ENCODE peak calls at places on chromosomes 13 and 19, in four cellular contexts. One of them, this sample, is unnamed.

GRCh38 chr19:4523306-4524110 is 5.2 kb upstream of the PLIN4 start:
- DNase-seq in tibial nerve: no peak
- DNase-seq in GM12878: no peak
- DNase-seq in body of pancreas: peak
- DNase-seq in this sample: peak

GRCh38 chr19:34808566-34808965 is 35.6 kb upstream of the ZNF599 start:
- DNase-seq in body of pancreas: no peak
- DNase-seq in GM12878: no peak
- DNase-seq in tibial nerve: no peak
- DNase-seq in this sample: no peak

GRCh38 chr19:15979293-15979692 is 30.5 kb downstream of the OR10H4 start:
- DNase-seq in tibial nerve: no peak
- DNase-seq in GM12878: no peak
- DNase-seq in body of pancreas: no peak
- DNase-seq in this sample: no peak

GRCh38 chr19:3123956-3124355 is 11.9 kb upstream of the GNA15 start:
- DNase-seq in tibial nerve: no peak
- DNase-seq in GM12878: no peak
- DNase-seq in body of pancreas: no peak
- DNase-seq in this sample: peak

GRCh38 chr19:17737690-17738153 is 13.6 kb upstream of the FCHO1 start:
- DNase-seq in GM12878: no peak
- DNase-seq in body of pancreas: no peak
- DNase-seq in tibial nerve: no peak
- DNase-seq in this sample: no peak

GRCh38 chr13:24923305-24923640 is 159.3 kb downstream of the RNF17 start:
- DNase-seq in tibial nerve: no peak
- DNase-seq in body of pancreas: peak
- DNase-seq in GM12878: peak
- DNase-seq in this sample: no peak

GRCh38 chr13:37934339-37935191 is 65.0 kb upstream of the TRPC4 start:
- DNase-seq in tibial nerve: no peak
- DNase-seq in GM12878: no peak
- DNase-seq in body of pancreas: no peak
- DNase-seq in this sample: no peak

GRCh38 chr13:57212989-57213388 is 46.0 kb downstream of the PRR20E start:
- DNase-seq in GM12878: no peak
- DNase-seq in body of pancreas: no peak
- DNase-seq in tibial nerve: no peak
- DNase-seq in this sample: no peak

GRCh38 chr19:18596752-18597157 is 8.2 kb downstream of the REX1BD start:
- DNase-seq in GM12878: no peak
- DNase-seq in tibial nerve: no peak
- DNase-seq in body of pancreas: peak
- DNase-seq in this sample: no peak

GRCh38 chr13:45807520-45808099 is 43.9 kb downstream of the SIAH3 start:
- DNase-seq in tibial nerve: no peak
- DNase-seq in body of pancreas: peak
- DNase-seq in GM12878: peak
- DNase-seq in this sample: no peak

GRCh38 chr13:27270594-27271520 is at the start of gene RASL11A:
- DNase-seq in body of pancreas: peak
- DNase-seq in GM12878: no peak
- DNase-seq in tibial nerve: peak
- DNase-seq in this sample: peak

GRCh38 chr19:46689358-46689757 is 27.6 kb downstream of the PRKD2 start:
- DNase-seq in tibial nerve: no peak
- DNase-seq in GM12878: no peak
- DNase-seq in body of pancreas: no peak
- DNase-seq in this sample: no peak

GRCh38 chr19:29660835-29661234 is 4.4 kb upstream of the PLEKHF1 start:
- DNase-seq in body of pancreas: no peak
- DNase-seq in tibial nerve: no peak
- DNase-seq in GM12878: no peak
- DNase-seq in this sample: no peak

GRCh38 chr13:60226507-60226906 is 62.8 kb upstream of the DIAPH3 start:
- DNase-seq in GM12878: no peak
- DNase-seq in body of pancreas: peak
- DNase-seq in tibial nerve: no peak
- DNase-seq in this sample: no peak

GRCh38 chr13:20489185-20489820 is 36.4 kb downstream of the CRYL1 start:
- DNase-seq in tibial nerve: no peak
- DNase-seq in body of pancreas: peak
- DNase-seq in GM12878: no peak
- DNase-seq in this sample: no peak

GRCh38 chr19:11138659-11139526 is 16.7 kb downstream of the SPC24 start:
- DNase-seq in tibial nerve: peak
- DNase-seq in GM12878: no peak
- DNase-seq in body of pancreas: peak
- DNase-seq in this sample: peak

GRCh38 chr13:114072421-114072820 is 60.0 kb downstream of the RASA3 start:
- DNase-seq in GM12878: no peak
- DNase-seq in tibial nerve: peak
- DNase-seq in body of pancreas: no peak
- DNase-seq in this sample: no peak

GRCh38 chr19:18898081-18898532 is 2.1 kb upstream of the CERS1 start:
- DNase-seq in GM12878: no peak
- DNase-seq in body of pancreas: no peak
- DNase-seq in tibial nerve: no peak
- DNase-seq in this sample: no peak

GRCh38 chr13:112457081-112457480 is 80.9 kb downstream of the SPACA7 start:
- DNase-seq in GM12878: no peak
- DNase-seq in body of pancreas: no peak
- DNase-seq in tibial nerve: no peak
- DNase-seq in this sample: no peak

GRCh38 chr19:8323781-8324185 is 2.5 kb downstream of the RPS28 start:
- DNase-seq in GM12878: no peak
- DNase-seq in tibial nerve: no peak
- DNase-seq in body of pancreas: no peak
- DNase-seq in this sample: no peak

GRCh38 chr13:44198826-44199225 is 174.8 kb upstream of the SERP2 start:
- DNase-seq in tibial nerve: no peak
- DNase-seq in body of pancreas: no peak
- DNase-seq in GM12878: no peak
- DNase-seq in this sample: no peak

GRCh38 chr13:90793261-90793785 is 554.2 kb upstream of the MIR17HG start:
- DNase-seq in body of pancreas: no peak
- DNase-seq in GM12878: no peak
- DNase-seq in tibial nerve: no peak
- DNase-seq in this sample: no peak

GRCh38 chr19:14339741-14340140 is 41.5 kb upstream of the ADGRE5 start:
- DNase-seq in tibial nerve: no peak
- DNase-seq in body of pancreas: no peak
- DNase-seq in GM12878: no peak
- DNase-seq in this sample: no peak

GRCh38 chr19:3178973-3179738 is 587 bp downstream of the S1PR4 start:
- DNase-seq in tibial nerve: no peak
- DNase-seq in body of pancreas: no peak
- DNase-seq in GM12878: no peak
- DNase-seq in this sample: peak

GRCh38 chr19:18167975-18168645 is 5.5 kb upstream of the IFI30 start:
- DNase-seq in tibial nerve: no peak
- DNase-seq in GM12878: no peak
- DNase-seq in body of pancreas: no peak
- DNase-seq in this sample: no peak

GRCh38 chr13:24323036-24323738 is 13.8 kb downstream of the C1QTNF9 start:
- DNase-seq in tibial nerve: no peak
- DNase-seq in body of pancreas: no peak
- DNase-seq in GM12878: no peak
- DNase-seq in this sample: no peak

GRCh38 chr13:26695891-26696311 is 64.7 kb downstream of the GPR12 start:
- DNase-seq in GM12878: no peak
- DNase-seq in tibial nerve: no peak
- DNase-seq in body of pancreas: no peak
- DNase-seq in this sample: no peak

GRCh38 chr19:58182577-58182988 is 278 bp upstream of the ZNF274 start:
- DNase-seq in body of pancreas: no peak
- DNase-seq in GM12878: no peak
- DNase-seq in tibial nerve: no peak
- DNase-seq in this sample: no peak

DNA sequence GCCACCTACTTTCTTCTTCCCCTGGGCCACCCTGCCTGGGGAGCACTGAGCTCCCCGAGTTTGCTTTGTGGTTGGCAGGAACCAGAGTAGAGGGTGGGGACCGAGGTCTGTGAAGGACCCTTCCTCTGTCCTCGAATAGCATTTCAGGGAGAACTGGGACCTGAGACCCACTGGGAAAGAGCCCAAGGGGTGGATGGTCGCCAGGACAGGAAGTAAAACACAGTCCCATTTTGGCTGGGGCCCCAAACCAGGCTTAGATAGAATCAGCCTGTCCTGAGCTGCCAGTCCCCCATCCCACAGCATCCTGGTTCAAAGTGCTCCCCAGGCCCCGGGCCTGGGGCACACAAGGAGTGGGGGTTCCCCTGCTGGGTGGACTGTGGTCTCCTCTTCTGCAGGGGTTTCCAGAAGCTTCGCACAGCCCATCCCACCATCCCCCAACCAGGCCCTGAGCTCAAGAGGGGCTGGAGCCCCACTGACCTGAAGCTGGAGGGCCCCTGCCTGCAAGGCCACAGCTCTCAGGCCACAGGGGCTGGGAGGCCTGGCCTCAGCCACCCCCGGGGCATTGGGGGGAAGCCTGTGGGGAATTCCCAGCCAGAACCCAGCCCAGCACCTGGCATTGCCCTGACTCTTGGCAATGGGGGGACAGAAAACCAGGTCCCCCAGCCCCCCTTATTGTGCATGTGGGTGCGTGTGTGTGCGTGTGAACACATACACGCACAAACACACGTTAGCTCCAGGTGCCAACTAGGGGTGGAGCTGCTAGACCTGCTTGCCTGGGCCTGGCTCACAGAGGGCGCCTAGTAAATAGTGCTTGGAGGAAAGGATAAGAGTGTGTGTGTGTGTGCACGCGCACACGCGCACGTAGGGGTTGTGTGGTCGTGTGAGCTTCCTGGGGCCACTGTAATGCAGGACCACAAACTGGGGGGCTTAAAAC is 994 bp upstream of the MKNK2 start:
- DNase-seq in body of pancreas: peak
- DNase-seq in GM12878: peak
- DNase-seq in tibial nerve: no peak
- DNase-seq in this sample: peak
- TF ChIP-seq POLR2A in body of pancreas: no peak
- TF ChIP-seq POLR2A in GM12878: peak
- TF ChIP-seq POLR2A in tibial nerve: no peak
- TF ChIP-seq POLR2A in this sample: no peak

GRCh38 chr19:54189020-54189667 is at the start of gene MBOAT7:
- DNase-seq in body of pancreas: no peak
- DNase-seq in tibial nerve: no peak
- DNase-seq in GM12878: no peak
- DNase-seq in this sample: no peak

GRCh38 chr19:54186351-54186750 is 3.0 kb downstream of the MBOAT7 start:
- DNase-seq in tibial nerve: no peak
- DNase-seq in GM12878: no peak
- DNase-seq in body of pancreas: no peak
- DNase-seq in this sample: no peak

GRCh38 chr19:54186934-54187381 is 2.4 kb downstream of the MBOAT7 start:
- DNase-seq in tibial nerve: no peak
- DNase-seq in GM12878: no peak
- DNase-seq in body of pancreas: peak
- DNase-seq in this sample: no peak

GRCh38 chr19:54189668-54190502 is 505 bp upstream of the MBOAT7 start:
- DNase-seq in GM12878: peak
- DNase-seq in tibial nerve: peak
- DNase-seq in body of pancreas: peak
- DNase-seq in this sample: peak

GRCh38 chr19:54188224-54188871 is 1.0 kb downstream of the MBOAT7 start:
- DNase-seq in body of pancreas: no peak
- DNase-seq in tibial nerve: no peak
- DNase-seq in GM12878: no peak
- DNase-seq in this sample: no peak
- H3K27ac ChIP-seq in body of pancreas: peak
- H3K27ac ChIP-seq in tibial nerve: peak
- H3K27ac ChIP-seq in GM12878: peak
- H3K27ac ChIP-seq in this sample: peak

GRCh38 chr19:40571005-40571318 is 5.7 kb upstream of the SHKBP1 start:
- DNase-seq in GM12878: no peak
- DNase-seq in tibial nerve: no peak
- DNase-seq in body of pancreas: no peak
- DNase-seq in this sample: no peak

GRCh38 chr19:40567040-40567749 is 9.5 kb upstream of the SHKBP1 start:
- DNase-seq in body of pancreas: no peak
- DNase-seq in GM12878: no peak
- DNase-seq in tibial nerve: no peak
- DNase-seq in this sample: no peak

GRCh38 chr19:40571831-40572495 is 4.7 kb upstream of the SHKBP1 start:
- DNase-seq in GM12878: no peak
- DNase-seq in tibial nerve: no peak
- DNase-seq in body of pancreas: no peak
- DNase-seq in this sample: no peak

GRCh38 chr19:40567750-40568494 is 8.8 kb upstream of the SHKBP1 start:
- DNase-seq in body of pancreas: no peak
- DNase-seq in GM12878: no peak
- DNase-seq in tibial nerve: no peak
- DNase-seq in this sample: no peak

GRCh38 chr19:40570313-40571004 is 6.2 kb upstream of the SHKBP1 start:
- DNase-seq in tibial nerve: peak
- DNase-seq in GM12878: peak
- DNase-seq in body of pancreas: peak
- DNase-seq in this sample: peak
- TF ChIP-seq POLR2A in tibial nerve: no peak
- TF ChIP-seq POLR2A in GM12878: peak
- TF ChIP-seq POLR2A in body of pancreas: peak
- TF ChIP-seq POLR2A in this sample: peak

DNA sequence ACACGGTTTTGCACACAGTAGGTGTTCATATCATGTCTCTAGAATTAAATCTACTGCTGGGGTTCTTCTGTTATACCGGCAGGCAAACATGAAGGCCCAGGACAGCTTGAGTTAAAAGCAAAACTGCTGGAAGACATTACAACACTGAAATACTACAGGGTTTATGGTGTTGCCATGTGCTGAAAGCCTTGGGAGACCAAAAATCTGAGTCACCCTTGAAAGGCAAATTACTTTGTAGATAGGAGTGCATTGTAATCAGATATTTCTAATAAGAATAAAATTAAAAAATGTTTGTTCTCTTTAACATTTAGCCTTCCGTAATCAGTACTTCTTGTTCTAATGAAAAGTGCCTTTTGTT is 181.4 kb downstream of the PCDH9 start:
- DNase-seq in GM12878: no peak
- DNase-seq in body of pancreas: no peak
- DNase-seq in tibial nerve: no peak
- DNase-seq in this sample: no peak
- H3K27ac ChIP-seq in GM12878: no peak
- H3K27ac ChIP-seq in body of pancreas: no peak
- H3K27ac ChIP-seq in tibial nerve: peak
- H3K27ac ChIP-seq in this sample: no peak

This sample was measured in right lobe of liver.